ENCODE peak calls at places on chromosomes 6 and 20, in seven cellular contexts. O, C, L, Y, G, A and Z are unnamed samples.

GRCh38 chr6:98687776-98688175 is 146.6 kb upstream of the POU3F2 start:
- DNase-seq in A (no peak), Y (no peak), C (no peak), G (no peak), L (no peak), O (no peak), Z (no peak)

GRCh38 chr6:137882225-137882961 is 15.3 kb downstream of the TNFAIP3 start:
- DNase-seq in G (no peak), O (no peak), Y (no peak), C (no peak), A (no peak), L (peak), Z (no peak)

GRCh38 chr20:63553933-63554290 is at the start of gene FNDC11:
- DNase-seq in G (no peak), C (no peak), O (no peak), L (no peak), Y (no peak), A (no peak), Z (no peak)

GRCh38 chr6:111604259-111605099 is 1.2 kb downstream of the TRAF3IP2 start:
- DNase-seq in Y (peak), C (peak), L (no peak), A (no peak), G (no peak), O (peak), Z (no peak)

GRCh38 chr6:69865126-69865525 is 1.2 kb upstream of the COL19A1 start:
- DNase-seq in C (no peak), Y (no peak), L (no peak), G (no peak), O (no peak), A (no peak), Z (no peak)

GRCh38 chr6:121823437-121823851 is 388.0 kb downstream of the GJA1 start:
- DNase-seq in A (peak), L (no peak), O (no peak), Y (no peak), C (no peak), G (no peak), Z (no peak)

GRCh38 chr6:109690373-109690739 is 646 bp downstream of the AK9 start:
- DNase-seq in Y (peak), G (peak), C (peak), L (peak), O (peak), A (no peak), Z (peak)

GRCh38 chr6:89214197-89214596 is 3.0 kb downstream of the GABRR1 start:
- DNase-seq in Y (no peak), O (no peak), G (no peak), L (no peak), C (no peak), A (no peak), Z (no peak)

GRCh38 chr6:43635387-43636311 is at the start of gene MAD2L1BP:
- DNase-seq in G (peak), L (peak), Y (peak), C (peak), O (peak), A (no peak), Z (peak)

GRCh38 chr6:51934098-51934497 is 153.3 kb downstream of the PKHD1 start:
- DNase-seq in A (no peak), Y (no peak), G (no peak), C (no peak), O (no peak), L (no peak), Z (no peak)

GRCh38 chr6:144921206-144921975 is 636.3 kb downstream of the UTRN start:
- DNase-seq in Y (no peak), G (no peak), A (no peak), C (no peak), O (no peak), L (no peak), Z (no peak)

GRCh38 chr6:10151144-10151915 is 263.5 kb downstream of the TFAP2A start:
- DNase-seq in G (no peak), O (no peak), Y (no peak), C (no peak), L (no peak), A (no peak), Z (no peak)

GRCh38 chr20:4684837-4685413 is 36.8 kb upstream of the PRND start:
- DNase-seq in G (no peak), O (no peak), A (peak), C (no peak), L (no peak), Y (no peak), Z (no peak)

GRCh38 chr20:13397300-13397724 is 176.2 kb downstream of the ISM1 start:
- DNase-seq in Y (no peak), O (no peak), A (no peak), C (no peak), G (no peak), L (no peak), Z (no peak)

GRCh38 chr6:139373154-139373927 is 1.1 kb downstream of the CITED2 start:
- DNase-seq in O (peak), G (peak), C (peak), A (no peak), L (peak), Y (peak), Z (no peak)

DNA sequence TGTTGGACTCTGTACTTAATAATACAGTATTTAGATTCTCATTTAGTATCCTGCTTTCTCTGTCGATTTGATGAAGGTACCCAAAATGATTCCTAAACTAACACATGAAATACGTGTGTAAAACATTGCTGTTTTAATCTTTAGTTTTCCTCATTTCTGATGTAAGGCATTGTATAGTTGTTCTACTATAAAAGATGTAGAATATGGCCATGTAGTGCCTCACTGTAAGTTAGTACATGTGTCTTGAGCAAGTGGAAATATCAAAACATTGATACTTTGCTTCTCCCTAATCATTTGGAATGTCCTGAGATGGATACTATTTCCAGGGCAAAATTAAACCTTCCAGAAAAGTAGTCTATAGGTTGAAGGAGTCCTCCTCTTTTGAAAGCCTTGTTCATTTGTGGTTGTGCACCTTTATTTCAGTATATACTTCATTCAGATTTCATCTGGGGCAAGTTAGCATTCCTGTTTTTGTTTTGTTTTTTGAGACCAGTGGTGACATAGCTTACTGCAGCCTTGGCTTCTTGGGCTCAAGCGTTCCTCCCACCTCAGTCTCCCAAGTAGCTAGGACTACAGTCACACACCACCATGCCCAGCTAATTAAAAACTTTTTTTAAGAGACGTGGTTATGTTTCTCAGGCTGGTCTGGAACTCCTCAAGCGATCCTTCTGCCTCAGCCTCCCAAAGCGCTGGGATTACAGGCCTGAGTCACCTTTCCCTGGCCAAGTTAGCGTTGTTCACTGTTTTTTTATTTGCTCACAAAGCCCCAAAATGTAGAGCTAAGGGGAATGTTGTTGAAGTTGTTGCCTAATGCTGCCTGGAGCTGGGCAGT is 11.6 kb downstream of the SRSF3 start:
- DNase-seq in G (no peak), L (no peak), Y (no peak), O (no peak), A (no peak), C (peak), Z (no peak)
- H3K27ac ChIP-seq in G (peak), L (peak), Y (no peak), O (no peak), A (no peak), C (peak), Z (no peak)

GRCh38 chr20:50312002-50312681 is 121.5 kb downstream of the CEBPB start:
- DNase-seq in A (no peak), Y (no peak), L (no peak), O (no peak), G (no peak), C (no peak), Z (no peak)
- H3K27ac ChIP-seq in A (peak), Y (no peak), L (no peak), O (peak), G (peak), C (peak), Z (no peak)

GRCh38 chr6:125750692-125751333 is 1.4 kb downstream of the HEY2 start:
- DNase-seq in Y (no peak), C (no peak), O (no peak), L (no peak), G (no peak), A (no peak), Z (no peak)

GRCh38 chr6:125748534-125749111 is 809 bp upstream of the HEY2 start:
- DNase-seq in O (peak), G (no peak), L (peak), C (no peak), A (no peak), Y (no peak), Z (no peak)

GRCh38 chr6:125749864-125750691 is 646 bp downstream of the HEY2 start:
- DNase-seq in L (no peak), C (no peak), G (no peak), O (peak), A (no peak), Y (no peak), Z (no peak)

GRCh38 chr6:125747589-125748533 is 1.6 kb upstream of the HEY2 start:
- DNase-seq in G (no peak), L (peak), A (no peak), Y (peak), C (peak), O (peak), Z (peak)

DNA sequence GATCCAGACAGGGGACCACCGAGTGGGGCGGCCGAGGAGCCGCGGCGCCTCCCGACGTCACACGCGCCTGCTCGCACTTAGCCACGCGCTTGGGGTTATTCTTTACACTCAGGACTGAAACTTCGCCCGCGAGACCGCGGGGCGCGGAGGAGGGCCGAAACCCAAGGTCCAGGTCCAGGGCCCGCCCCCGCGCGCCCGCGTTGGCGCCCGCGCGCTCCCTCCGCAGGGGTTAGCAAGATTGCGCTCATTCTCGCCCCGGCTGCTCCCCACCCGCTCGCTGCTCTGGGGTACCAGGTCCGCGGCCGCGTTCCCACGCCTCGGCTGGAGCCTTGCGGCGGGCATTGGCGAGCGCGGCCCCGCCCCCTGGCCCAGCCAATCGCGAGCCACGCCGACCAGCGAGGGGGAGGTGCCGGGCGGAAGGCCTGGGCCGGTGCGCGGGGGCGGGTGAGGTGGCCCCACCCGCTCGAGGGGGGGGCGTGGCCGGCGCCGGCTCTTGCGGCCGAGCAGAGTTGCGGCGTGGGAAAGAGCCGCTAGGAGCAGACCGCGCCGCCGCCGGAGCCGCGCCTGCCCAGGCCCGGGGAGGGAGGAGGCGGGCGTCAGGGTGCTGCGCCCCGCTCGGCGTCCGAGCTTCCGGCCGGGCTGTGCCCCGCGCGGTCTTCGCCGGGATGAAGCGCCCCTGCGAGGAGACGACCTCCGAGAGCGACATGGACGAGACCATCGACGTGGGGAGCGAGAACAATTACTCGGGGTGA is at the start of gene HEY2:
- DNase-seq in C (peak), A (peak), G (peak), L (peak), O (peak), Y (peak), Z (peak)
- H3K27ac ChIP-seq in C (peak), A (no peak), G (peak), L (no peak), O (peak), Y (peak), Z (peak)

GRCh38 chr6:149861603-149862423 is 2.3 kb downstream of the LRP11 start:
- DNase-seq in G (no peak), A (no peak), C (no peak), L (no peak), Y (no peak), O (no peak), Z (no peak)
- H3K27ac ChIP-seq in G (peak), A (peak), C (no peak), L (no peak), Y (peak), O (peak), Z (no peak)

GRCh38 chr6:166955121-166955864 is 1.1 kb downstream of the RNASET2 start:
- DNase-seq in O (no peak), A (no peak), Y (no peak), C (peak), G (peak), L (peak), Z (no peak)
- H3K27ac ChIP-seq in O (peak), A (no peak), Y (peak), C (no peak), G (peak), L (peak), Z (peak)

DNA sequence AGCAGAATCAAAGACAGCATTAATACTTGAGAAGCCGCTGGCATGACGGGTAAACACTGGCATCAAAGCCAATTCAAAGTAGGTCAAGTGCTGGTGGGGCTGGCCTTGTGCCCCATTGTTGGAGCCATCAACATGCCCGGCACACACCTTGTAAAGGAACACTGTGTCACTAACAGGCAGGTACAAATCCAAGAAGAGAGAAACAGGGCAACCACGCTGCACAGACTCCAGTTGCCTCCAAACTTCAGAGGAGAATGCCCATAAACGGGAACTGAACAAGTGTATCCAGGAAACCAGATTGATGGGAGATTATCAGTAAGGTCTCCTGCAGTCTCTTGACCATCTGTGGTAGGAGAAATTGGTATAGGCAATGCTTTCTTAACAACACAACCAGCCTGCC is 127.0 kb upstream of the STXBP5 start:
- DNase-seq in O (peak), C (no peak), L (no peak), A (no peak), Y (peak), G (no peak), Z (peak)
- H3K27ac ChIP-seq in O (peak), C (no peak), L (no peak), A (no peak), Y (no peak), G (no peak), Z (peak)

GRCh38 chr6:35013701-35014100 is 124.6 kb downstream of the ANKS1A start:
- DNase-seq in C (no peak), G (no peak), O (no peak), Y (no peak), L (no peak), A (no peak), Z (no peak)
- H3K27ac ChIP-seq in C (no peak), G (no peak), O (no peak), Y (peak), L (no peak), A (no peak), Z (no peak)

GRCh38 chr6:113344969-113345368 is 512.2 kb upstream of the MARCKS start:
- DNase-seq in L (no peak), Y (no peak), C (no peak), A (no peak), O (no peak), G (no peak), Z (no peak)

GRCh38 chr6:113340371-113340770 is 516.8 kb upstream of the MARCKS start:
- DNase-seq in Y (no peak), L (no peak), A (no peak), O (no peak), C (no peak), G (no peak), Z (no peak)

GRCh38 chr6:113338610-113339009 is 518.5 kb upstream of the MARCKS start:
- DNase-seq in Y (no peak), L (no peak), C (no peak), A (no peak), O (no peak), G (no peak), Z (no peak)

GRCh38 chr6:113343940-113344339 is 513.2 kb upstream of the MARCKS start:
- DNase-seq in Y (no peak), G (no peak), O (no peak), A (no peak), L (no peak), C (no peak), Z (no peak)

GRCh38 chr6:113339173-113339572 is 518.0 kb upstream of the MARCKS start:
- DNase-seq in A (no peak), Y (no peak), C (no peak), L (no peak), O (no peak), G (no peak), Z (no peak)
- H3K27ac ChIP-seq in A (no peak), Y (no peak), C (no peak), L (no peak), O (no peak), G (no peak), Z (no peak)

DNA sequence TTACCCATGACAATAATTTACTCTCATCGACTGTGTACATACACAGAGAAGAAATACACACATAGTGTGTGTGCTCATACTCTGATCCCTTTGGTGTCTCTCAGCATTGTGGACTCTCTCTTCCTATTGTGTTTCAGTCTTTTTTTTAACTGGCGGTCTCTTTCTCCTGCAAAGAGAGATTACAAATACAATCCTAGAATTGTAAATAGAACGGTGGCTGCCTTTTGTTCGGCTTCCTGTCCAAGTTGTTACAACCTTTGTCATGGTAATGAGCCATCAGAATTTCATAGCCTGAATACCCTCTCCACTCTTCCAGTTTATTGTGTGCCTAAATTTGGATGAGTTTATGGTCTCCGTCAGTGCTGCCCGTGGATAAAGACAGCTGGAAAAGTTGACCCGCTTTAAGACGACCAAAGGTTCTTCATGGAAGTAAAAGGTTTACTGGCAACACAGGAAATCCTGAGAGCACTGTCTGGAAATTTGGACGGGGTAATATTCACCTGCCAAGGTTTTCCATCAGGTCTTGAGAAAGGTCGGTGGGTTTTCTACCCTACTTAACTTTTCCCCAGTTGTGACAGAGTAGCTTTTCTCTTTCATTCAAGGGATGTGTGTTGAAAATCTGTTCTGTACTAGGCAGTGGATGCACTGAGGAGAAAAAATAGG is 263.8 kb downstream of the CD83 start:
- DNase-seq in A (no peak), G (no peak), C (no peak), L (no peak), O (no peak), Y (no peak), Z (no peak)
- H3K27ac ChIP-seq in A (no peak), G (no peak), C (no peak), L (no peak), O (no peak), Y (no peak), Z (no peak)